ENCODE peak calls at places on chromosomes 16 and 17, in seven cellular contexts. I is AG09309, C is stomach, M is bronchial epithelial cell, A is BE2C, F is breast epithelium, O is fibroblast of villous mesenchyme. Q is an unnamed sample.
A peak's percentile ranks its signal among the peaks of the same experiment; 100 is the strongest.

GRCh38 chr16:12158428-12158827 is 181.9 kb downstream of the SNX29 start:
- DNase-seq in O (peak; percentile 51), I (peak; percentile 97), A (no peak), M (peak; percentile 71), F (no peak), C (no peak), Q (peak; percentile 90)

GRCh38 chr16:89155184-89155679 is 16.3 kb upstream of the CDH15 start:
- DNase-seq in C (peak; percentile 59), I (peak; percentile 39), F (peak; percentile 55), O (peak; percentile 88), A (peak; percentile 47), M (no peak), Q (peak; percentile 57)

GRCh38 chr17:82890339-82890730 is 50.5 kb upstream of the ZNF750 start:
- DNase-seq in I (no peak), A (no peak), O (no peak), C (no peak), F (peak; percentile 41), M (no peak), Q (no peak)

GRCh38 chr17:15411556-15412198 is 55.7 kb downstream of the CDRT4 start:
- DNase-seq in I (no peak), A (no peak), F (no peak), C (no peak), O (no peak), M (no peak), Q (no peak)

GRCh38 chr16:67884684-67885083 is at the start of gene NRN1L:
- DNase-seq in F (peak; percentile 80), O (peak; percentile 90), C (peak; percentile 89), A (peak; percentile 97), M (peak; percentile 66), I (no peak), Q (peak; percentile 89)

GRCh38 chr17:36760425-36760824 is 159.0 kb downstream of the MRM1 start:
- DNase-seq in A (no peak), C (no peak), F (no peak), I (no peak), M (no peak), O (no peak), Q (no peak)

GRCh38 chr16:2331932-2332267 is 8.6 kb downstream of the ABCA3 start:
- DNase-seq in O (no peak), F (no peak), A (no peak), I (no peak), M (no peak), C (no peak), Q (no peak)

GRCh38 chr16:31265329-31266245 is 5.8 kb downstream of the ITGAM start:
- DNase-seq in A (no peak), M (peak; percentile 88), F (no peak), O (peak; percentile 23), C (peak; percentile 30), I (peak; percentile 4), Q (no peak)

GRCh38 chr16:1723450-1724147 is 17.6 kb downstream of the MAPK8IP3 start:
- DNase-seq in C (peak; percentile 47), A (peak; percentile 52), O (peak; percentile 53), F (peak; percentile 33), M (peak; percentile 41), I (no peak), Q (peak; percentile 50)

GRCh38 chr17:45320931-45321461 is 4.2 kb upstream of the MAP3K14 start:
- DNase-seq in I (peak; percentile 98), C (no peak), F (no peak), M (peak; percentile 83), O (peak; percentile 98), A (no peak), Q (peak; percentile 98)

GRCh38 chr16:80631581-80631980 is 90.8 kb downstream of the DYNLRB2 start:
- DNase-seq in I (no peak), F (no peak), O (no peak), M (no peak), A (no peak), C (no peak), Q (peak; percentile 39)

GRCh38 chr16:84847554-84848415 is 28.0 kb downstream of the CRISPLD2 start:
- DNase-seq in I (no peak), M (no peak), C (no peak), A (no peak), F (no peak), O (no peak), Q (no peak)

GRCh38 chr16:50234771-50235556 is 31.4 kb upstream of the ADCY7 start:
- DNase-seq in C (no peak), I (no peak), F (no peak), O (no peak), A (no peak), M (peak; percentile 53), Q (peak; percentile 58)

GRCh38 chr17:1031711-1032110 is 34.8 kb downstream of the TIMM22 start:
- DNase-seq in F (no peak), C (no peak), M (no peak), O (peak; percentile 32), A (no peak), I (no peak), Q (peak; percentile 36)

GRCh38 chr16:17448640-17449638 is 21.8 kb downstream of the XYLT1 start:
- DNase-seq in C (no peak), I (no peak), F (no peak), O (no peak), A (no peak), M (no peak), Q (no peak)

GRCh38 chr16:11320170-11320569 is 25.1 kb upstream of the RMI2 start:
- DNase-seq in C (no peak), M (no peak), F (no peak), O (no peak), I (no peak), A (no peak), Q (no peak)

GRCh38 chr16:74699666-74700065 is 996 bp downstream of the MLKL start:
- DNase-seq in O (no peak), C (no peak), F (no peak), M (no peak), I (no peak), A (no peak), Q (no peak)

GRCh38 chr16:74695450-74696422 is 4.9 kb downstream of the MLKL start:
- DNase-seq in C (peak; percentile 80), F (peak; percentile 79), M (peak; percentile 93), A (peak; percentile 87), I (peak; percentile 70), O (peak; percentile 95), Q (peak; percentile 87)

GRCh38 chr16:74700206-74701040 is at the start of gene MLKL:
- DNase-seq in C (peak; percentile 65), I (no peak), A (peak; percentile 48), O (peak; percentile 67), M (peak; percentile 58), F (no peak), Q (no peak)

DNA sequence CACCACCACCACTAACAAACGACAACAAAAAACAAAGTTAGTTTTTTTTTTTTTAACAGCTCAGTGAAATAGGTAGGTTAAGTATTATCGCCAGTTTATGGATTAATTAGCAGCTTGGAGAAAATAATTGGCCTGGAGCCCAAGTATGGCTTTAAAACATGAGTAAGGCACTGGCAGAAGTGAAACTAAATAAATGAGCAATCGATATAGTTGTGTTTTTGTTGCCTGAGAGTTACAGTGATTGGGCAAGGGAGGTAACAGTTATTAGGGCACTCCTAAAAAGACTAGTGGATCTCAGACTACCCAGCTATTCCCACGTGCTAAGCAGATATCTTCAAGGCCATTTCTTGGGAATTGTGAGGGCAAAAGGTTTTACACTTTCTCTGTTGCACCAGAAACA is 2.4 kb downstream of the MLKL start:
- DNase-seq in C (no peak), O (peak; percentile 28), F (no peak), I (no peak), A (no peak), M (peak; percentile 29), Q (no peak)
- H3K4me3 ChIP-seq in C (no peak overlapping the region), O (peak overlapping the region; percentile 10), F (no peak overlapping the region), I (no peak overlapping the region), A (no peak overlapping the region), M (no peak overlapping the region), Q (no peak overlapping the region)

GRCh38 chr16:8796469-8797363 is 723 bp downstream of the TMEM186 start:
- DNase-seq in F (no peak), C (no peak), M (no peak), I (no peak), A (no peak), O (no peak), Q (no peak)
- TF ChIP-seq CTCF in F (no peak), C (no peak), M (no peak), I (no peak), A (no peak), O (no peak), Q (no peak)

GRCh38 chr17:65037157-65037556 is 19.4 kb downstream of the GNA13 start:
- DNase-seq in A (no peak), O (no peak), I (no peak), M (no peak), C (no peak), F (no peak), Q (no peak)

GRCh38 chr17:65043802-65044201 is 12.7 kb downstream of the GNA13 start:
- DNase-seq in F (no peak), I (no peak), A (no peak), C (no peak), O (no peak), M (no peak), Q (no peak)

GRCh38 chr17:65042911-65043310 is 13.6 kb downstream of the GNA13 start:
- DNase-seq in A (no peak), C (no peak), M (no peak), I (no peak), O (no peak), F (no peak), Q (no peak)

GRCh38 chr17:65039349-65039988 is 17.1 kb downstream of the GNA13 start:
- DNase-seq in M (peak; percentile 96), C (no peak), I (no peak), O (no peak), A (no peak), F (no peak), Q (no peak)

DNA sequence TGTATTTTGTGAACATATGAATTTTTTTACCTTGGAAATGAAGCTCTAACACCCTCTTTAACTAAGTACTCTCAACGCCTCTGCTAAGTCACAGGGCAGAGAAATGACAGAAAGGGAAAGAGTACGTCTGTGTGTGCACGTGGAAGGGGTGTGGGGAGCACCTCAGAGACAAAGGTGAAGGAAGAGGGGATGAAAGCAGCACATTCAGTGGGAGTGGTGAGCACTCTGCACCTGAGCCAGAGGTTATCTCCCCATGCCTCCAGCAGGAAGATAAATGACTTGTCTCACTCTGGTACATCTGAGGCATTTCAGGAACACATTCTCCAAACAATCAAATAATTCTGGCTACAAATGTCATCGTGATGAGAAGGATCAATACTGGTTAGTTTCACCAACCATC is 15.0 kb downstream of the GNA13 start:
- DNase-seq in I (no peak), F (no peak), O (no peak), M (no peak), C (no peak), A (no peak), Q (no peak)
- H3K4me3 ChIP-seq in I (no peak overlapping the region), F (no peak overlapping the region), O (no peak overlapping the region), M (no peak overlapping the region), C (no peak overlapping the region), A (no peak overlapping the region), Q (no peak overlapping the region)

DNA sequence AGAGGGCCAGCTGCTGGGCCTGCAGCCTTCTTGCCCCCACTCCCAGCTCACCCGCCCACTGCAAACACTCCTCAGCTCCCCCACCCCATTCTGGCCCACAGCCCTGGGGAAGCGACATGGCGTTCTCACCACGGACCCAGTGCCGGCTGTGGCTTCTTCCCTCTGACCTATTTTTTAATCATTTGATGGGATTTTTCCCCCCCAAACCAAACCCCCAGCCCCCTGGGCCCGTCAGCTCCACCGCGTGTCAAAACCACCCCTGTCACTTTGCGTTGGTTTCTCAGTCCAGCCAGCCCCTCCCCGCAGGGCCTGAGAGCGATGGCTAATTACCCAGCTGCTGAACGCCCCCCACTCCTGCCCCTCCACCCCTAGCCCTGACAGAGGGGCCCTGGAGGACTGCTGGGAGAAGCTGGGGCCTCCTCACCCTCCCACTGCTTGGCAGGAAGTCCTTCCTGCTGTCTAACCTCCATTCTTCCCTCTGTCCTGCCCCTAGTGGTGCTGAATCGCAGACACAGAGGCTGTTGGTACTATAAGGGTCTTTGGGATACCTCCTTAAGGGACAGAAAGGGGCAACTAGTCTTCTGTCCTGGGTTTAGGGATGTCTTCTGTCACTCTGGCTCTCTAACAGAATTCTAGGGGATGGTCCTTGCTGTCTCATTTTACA is 7.5 kb upstream of the TBX21 start:
- DNase-seq in C (no peak), F (no peak), I (no peak), O (no peak), A (no peak), M (no peak), Q (no peak)
- TF ChIP-seq CTCF in C (no peak), F (no peak), I (peak; percentile 13), O (no peak), A (peak; percentile 32), M (no peak), Q (peak; percentile 25)